ENCODE peak calls at places on chromosomes 2 and 18, in eight cellular contexts. L is HepG2, K is fibroblast of lung, R is A549, I is H9, M is neural progenitor cell, H is HCT116, E is neuronal stem cell. P is an unnamed sample.
A peak's percentile ranks its signal among the peaks of the same experiment; 100 is the strongest.

GRCh38 chr2:178282075-178282474 is 87.8 kb downstream of the OSBPL6 start:
- DNase-seq in L (no peak), K (peak; percentile 87), R (peak; percentile 82), I (peak; percentile 36), M (no peak), H (no peak), E (no peak), P (no peak)

GRCh38 chr2:161571051-161571429 is 53.2 kb upstream of the SLC4A10 start:
- DNase-seq in L (no peak), K (no peak), R (no peak), I (no peak), M (no peak), H (no peak), E (no peak), P (no peak)

GRCh38 chr2:150508497-150509137 is 21.1 kb upstream of the RND3 start:
- DNase-seq in L (no peak), K (no peak), R (no peak), I (no peak), M (no peak), H (no peak), E (no peak), P (no peak)

GRCh38 chr2:178946494-178946893 is 103.4 kb downstream of the CCDC141 start:
- DNase-seq in L (no peak), K (no peak), R (no peak), I (no peak), M (no peak), H (no peak), E (no peak), P (peak; percentile 1)

GRCh38 chr2:37631698-37632097 is 39.7 kb downstream of the CDC42EP3 start:
- DNase-seq in L (no peak), K (no peak), R (no peak), I (no peak), M (no peak), H (no peak), E (no peak), P (no peak)

GRCh38 chr18:58768293-58768974 is 96.2 kb upstream of the ZNF532 start:
- DNase-seq in L (peak; percentile 35), K (peak; percentile 45), R (peak; percentile 63), I (peak; percentile 86), M (peak; percentile 87), H (peak; percentile 23), E (peak; percentile 66), P (peak; percentile 43)

GRCh38 chr2:106996136-106996769 is 110.3 kb upstream of the ST6GAL2 start:
- DNase-seq in L (no peak), K (no peak), R (no peak), I (no peak), M (no peak), H (no peak), E (no peak), P (no peak)

GRCh38 chr18:37398248-37398920 is 167.2 kb downstream of the CELF4 start:
- DNase-seq in L (no peak), K (no peak), R (no peak), I (no peak), M (no peak), H (no peak), E (no peak), P (no peak)

GRCh38 chr18:8800041-8800441 is 94.7 kb downstream of the MTCL1 start:
- DNase-seq in L (no peak), K (peak; percentile 82), R (no peak), I (no peak), M (no peak), H (no peak), E (no peak), P (no peak)

DNA sequence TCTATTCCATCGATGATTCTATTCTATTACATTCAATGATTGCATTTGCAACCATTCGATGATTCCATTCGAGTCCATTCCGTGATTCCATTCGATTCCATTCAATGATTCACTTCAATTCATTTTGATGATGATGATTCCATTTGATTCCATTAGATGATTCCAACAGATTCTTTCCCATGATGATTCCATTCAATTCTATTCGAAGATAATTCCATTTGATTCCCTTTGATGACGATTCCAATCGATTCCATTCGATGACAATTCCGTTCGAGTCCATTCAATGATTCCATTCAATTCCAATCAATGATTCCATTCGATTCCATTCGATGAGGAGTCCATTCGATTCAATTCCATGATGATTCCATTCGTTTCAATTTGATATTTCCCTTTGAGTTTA is 1088.8 kb downstream of the RPIA start:
- DNase-seq in L (no peak), K (no peak), R (no peak), I (no peak), M (no peak), H (no peak), E (no peak), P (no peak)
- H3K9me3 ChIP-seq in L (peaks cover 100% of the 10 kb centered on the region), K (peaks cover 4% of the 10 kb centered on the region), R (peaks cover 44% of the 10 kb centered on the region), I (peaks cover 100% of the 10 kb centered on the region), M (peaks cover 100% of the 10 kb centered on the region), H (peaks cover 70% of the 10 kb centered on the region), E (peaks cover 7% of the 10 kb centered on the region), P (no peaks in the 10 kb centered on the region)

DNA sequence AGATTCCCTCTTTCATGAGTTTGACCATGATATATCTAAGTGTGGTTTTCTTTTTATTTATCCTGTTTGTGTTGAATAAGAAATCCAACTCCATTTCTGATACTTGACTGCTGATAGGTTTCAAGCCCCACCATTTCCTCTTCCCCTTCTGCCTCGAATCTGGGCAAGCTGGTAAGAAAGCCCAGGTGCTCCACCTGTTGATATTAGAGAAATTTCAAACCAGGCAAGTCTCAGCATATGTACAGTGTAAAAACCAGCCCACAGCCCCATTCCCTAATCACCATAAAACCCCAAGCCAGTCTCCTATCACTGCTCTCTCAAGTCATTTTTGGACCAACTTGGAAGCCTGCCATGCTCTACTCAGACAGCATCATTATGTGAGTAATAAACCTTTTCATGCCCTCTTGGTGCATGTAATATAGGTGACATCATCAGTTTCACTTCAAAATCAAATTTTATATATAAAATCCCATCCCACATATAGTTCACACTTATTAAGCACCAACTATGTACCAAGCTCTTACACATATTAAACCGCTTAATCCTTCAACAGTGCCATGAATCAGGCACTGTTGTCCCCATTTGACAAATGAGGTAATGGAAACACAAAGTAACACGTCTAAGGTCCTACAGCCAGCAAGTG is 46.6 kb downstream of the SMAD2 start:
- DNase-seq in L (no peak), K (peak; percentile 40), R (no peak), I (no peak), M (no peak), H (no peak), E (no peak), P (no peak)
- H3K4me2 ChIP-seq in L (no peak overlapping the region), K (no peak overlapping the region), R (peak overlapping the region; percentile 39), I (no peak overlapping the region), M (no peak overlapping the region), H (no peak overlapping the region), E (no peak overlapping the region), P (no peak overlapping the region)

GRCh38 chr2:15845737-15846405 is 94.5 kb upstream of the MYCN start:
- DNase-seq in L (no peak), K (no peak), R (no peak), I (no peak), M (no peak), H (no peak), E (no peak), P (no peak)
- H3K9me3 ChIP-seq in L (no peaks in the 10 kb centered on the region), K (no peaks in the 10 kb centered on the region), R (no peaks in the 10 kb centered on the region), I (no peaks in the 10 kb centered on the region), M (no peaks in the 10 kb centered on the region), H (no peaks in the 10 kb centered on the region), E (peaks cover 5% of the 10 kb centered on the region), P (no peaks in the 10 kb centered on the region)

DNA sequence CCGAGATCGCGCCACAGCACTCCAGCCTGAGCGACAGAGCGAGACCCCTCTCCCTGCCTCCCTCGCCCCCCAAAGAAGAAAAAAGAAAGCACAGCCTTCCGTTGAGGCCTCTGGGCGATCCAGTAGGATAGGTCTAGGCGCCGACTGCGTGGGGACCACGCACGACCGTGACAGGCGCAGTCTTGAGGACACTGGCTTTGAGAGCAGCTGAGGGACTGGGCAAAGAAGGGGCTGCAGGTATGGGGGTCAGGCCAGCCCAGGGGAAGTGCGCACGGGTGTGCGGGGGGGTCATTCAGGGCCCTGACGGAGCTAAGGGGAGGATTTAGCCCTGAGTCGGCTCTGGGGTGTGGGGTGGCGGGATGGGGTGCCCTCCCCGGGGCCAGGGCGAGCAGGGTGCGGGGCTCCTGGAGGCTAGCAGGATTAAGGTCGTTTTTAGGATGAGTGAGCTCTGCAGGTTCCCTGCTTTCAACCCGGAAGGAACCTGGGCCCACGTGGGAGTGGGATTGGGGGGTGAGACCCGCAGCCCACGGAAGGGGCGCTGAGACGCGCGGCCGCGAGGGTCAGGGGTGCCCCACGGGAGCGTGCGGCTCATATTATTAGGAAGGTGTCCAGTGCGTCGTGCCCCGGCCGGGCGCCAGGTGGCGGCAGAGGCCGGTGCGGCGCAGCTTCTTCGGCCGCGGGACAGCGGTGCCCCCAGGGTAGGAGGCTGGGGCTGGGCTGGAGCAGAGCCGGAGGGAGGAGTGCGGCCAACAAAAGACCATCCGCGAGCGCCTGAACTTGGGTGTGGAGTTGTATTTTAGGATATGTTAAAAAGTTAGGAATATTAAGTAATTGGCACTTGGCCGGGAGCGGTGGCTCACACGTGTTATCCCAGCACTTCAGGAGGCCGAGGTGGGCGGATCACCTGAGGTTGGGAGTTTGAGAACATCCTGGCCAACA is 20.5 kb upstream of the ZNF236 start:
- DNase-seq in L (peak; percentile 24), K (peak; percentile 40), R (peak; percentile 49), I (peak; percentile 76), M (peak; percentile 70), H (no peak), E (peak; percentile 35), P (peak; percentile 82)
- H3K4me2 ChIP-seq in L (peak overlapping the region; percentile 90), K (peak overlapping the region; percentile 90), R (peak overlapping the region; percentile 99), I (peak overlapping the region; percentile 28), M (peak overlapping the region; percentile 74), H (peak overlapping the region; percentile 94), E (peak overlapping the region; percentile 69), P (peak overlapping the region; percentile 82)

DNA sequence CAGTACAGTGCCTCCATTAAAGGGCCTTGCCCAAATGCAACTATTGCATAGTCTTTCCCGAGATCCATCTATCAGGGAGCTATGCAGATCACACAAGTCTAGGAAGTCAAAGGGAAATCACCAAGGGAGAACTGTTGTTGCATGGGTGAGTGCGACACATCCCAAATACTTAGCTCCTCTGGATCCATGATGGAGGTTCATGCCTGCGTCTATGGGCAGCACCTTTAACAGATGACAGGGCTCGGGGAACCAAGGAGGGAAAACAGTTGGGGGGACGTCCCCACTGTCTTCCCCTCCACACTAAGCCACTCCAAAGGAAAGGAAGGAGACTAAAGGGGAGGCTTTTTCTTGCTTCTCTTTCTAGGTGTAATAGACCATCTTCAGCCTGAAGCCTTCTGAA is 552.8 kb upstream of the PKDCC start:
- DNase-seq in L (no peak), K (peak; percentile 1), R (peak; percentile 9), I (no peak), M (peak; percentile 12), H (no peak), E (no peak), P (no peak)
- H3K9me3 ChIP-seq in L (peaks cover 65% of the 10 kb centered on the region), K (no peaks in the 10 kb centered on the region), R (peaks cover 27% of the 10 kb centered on the region), I (peaks cover 48% of the 10 kb centered on the region), M (peaks cover 8% of the 10 kb centered on the region), H (peaks cover 13% of the 10 kb centered on the region), E (peaks cover 18% of the 10 kb centered on the region), P (peaks cover 7% of the 10 kb centered on the region)

GRCh38 chr2:69307696-69308064 is 79.3 kb downstream of the GFPT1 start:
- DNase-seq in L (no peak), K (no peak), R (no peak), I (no peak), M (no peak), H (no peak), E (no peak), P (no peak)
- H3K4me2 ChIP-seq in L (no peak overlapping the region), K (peak overlapping the region; percentile 94), R (peak overlapping the region; percentile 93), I (peak overlapping the region; percentile 41), M (peak overlapping the region; percentile 85), H (peak overlapping the region; percentile 93), E (no peak overlapping the region), P (peak overlapping the region; percentile 81)